ENCODE peak calls at places on chromosomes 6 and 20, in five cellular contexts. M, Z, V, I and P are unnamed samples.

GRCh38 chr6:113631616-113632015 is 225.5 kb upstream of the MARCKS start:
- DNase-seq in M (no peak), Z (no peak), V (no peak), I (no peak), P (no peak)

GRCh38 chr6:131290955-131291354 is 155.7 kb downstream of the AKAP7 start:
- DNase-seq in M (no peak), Z (no peak), V (no peak), I (no peak), P (peak)

GRCh38 chr6:75337805-75338204 is 53.2 kb upstream of the TMEM30A start:
- DNase-seq in M (no peak), Z (no peak), V (no peak), I (no peak), P (no peak)

GRCh38 chr6:36623547-36624459 is 29.6 kb downstream of the SRSF3 start:
- DNase-seq in M (peak), Z (peak), V (no peak), I (peak), P (peak)

GRCh38 chr20:9609892-9610502 is 95.6 kb downstream of the LAMP5 start:
- DNase-seq in M (peak), Z (peak), V (no peak), I (peak), P (no peak)

GRCh38 chr6:170553686-170554085 is 483 bp upstream of the TBP start:
- DNase-seq in M (no peak), Z (no peak), V (no peak), I (peak), P (no peak)

GRCh38 chr6:113856011-113856551 is 1.1 kb upstream of the MARCKS start:
- DNase-seq in M (peak), Z (no peak), V (no peak), I (peak), P (peak)

GRCh38 chr20:16437387-16437990 is 135.8 kb downstream of the KIF16B start:
- DNase-seq in M (no peak), Z (no peak), V (no peak), I (no peak), P (peak)

GRCh38 chr6:158665332-158665731 is 15.5 kb downstream of the SYTL3 start:
- DNase-seq in M (no peak), Z (no peak), V (no peak), I (no peak), P (no peak)

GRCh38 chr6:36296240-36296639 is 26.4 kb downstream of the PNPLA1 start:
- DNase-seq in M (no peak), Z (no peak), V (no peak), I (no peak), P (no peak)

GRCh38 chr6:108966236-108966635 is 118.0 kb downstream of the ARMC2 start:
- DNase-seq in M (no peak), Z (no peak), V (no peak), I (no peak), P (no peak)

DNA sequence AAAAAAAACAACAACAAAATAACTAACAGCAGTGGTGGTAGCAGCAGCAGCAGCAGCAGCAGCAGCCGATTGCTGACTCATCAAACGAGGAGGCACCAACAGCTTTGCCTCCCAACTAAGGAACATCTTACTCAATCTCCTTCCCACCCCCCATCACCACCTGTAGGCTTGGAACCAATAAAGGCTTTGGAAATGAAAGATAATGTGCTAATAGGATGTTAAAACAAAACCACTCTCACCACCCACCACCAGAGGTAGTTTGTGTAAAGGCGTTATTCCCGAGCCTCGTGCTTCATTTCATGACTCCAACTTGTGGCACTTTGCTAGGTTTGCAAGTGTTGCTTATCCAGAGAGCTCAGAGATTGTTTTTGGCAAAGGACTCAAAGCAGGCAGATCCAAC is 346.5 kb downstream of the CD83 start:
- DNase-seq in M (no peak), Z (no peak), V (no peak), I (no peak), P (peak)
- TF ChIP-seq CTCF in M (no peak), Z (peak), V (no peak), I (no peak), P (no peak)

DNA sequence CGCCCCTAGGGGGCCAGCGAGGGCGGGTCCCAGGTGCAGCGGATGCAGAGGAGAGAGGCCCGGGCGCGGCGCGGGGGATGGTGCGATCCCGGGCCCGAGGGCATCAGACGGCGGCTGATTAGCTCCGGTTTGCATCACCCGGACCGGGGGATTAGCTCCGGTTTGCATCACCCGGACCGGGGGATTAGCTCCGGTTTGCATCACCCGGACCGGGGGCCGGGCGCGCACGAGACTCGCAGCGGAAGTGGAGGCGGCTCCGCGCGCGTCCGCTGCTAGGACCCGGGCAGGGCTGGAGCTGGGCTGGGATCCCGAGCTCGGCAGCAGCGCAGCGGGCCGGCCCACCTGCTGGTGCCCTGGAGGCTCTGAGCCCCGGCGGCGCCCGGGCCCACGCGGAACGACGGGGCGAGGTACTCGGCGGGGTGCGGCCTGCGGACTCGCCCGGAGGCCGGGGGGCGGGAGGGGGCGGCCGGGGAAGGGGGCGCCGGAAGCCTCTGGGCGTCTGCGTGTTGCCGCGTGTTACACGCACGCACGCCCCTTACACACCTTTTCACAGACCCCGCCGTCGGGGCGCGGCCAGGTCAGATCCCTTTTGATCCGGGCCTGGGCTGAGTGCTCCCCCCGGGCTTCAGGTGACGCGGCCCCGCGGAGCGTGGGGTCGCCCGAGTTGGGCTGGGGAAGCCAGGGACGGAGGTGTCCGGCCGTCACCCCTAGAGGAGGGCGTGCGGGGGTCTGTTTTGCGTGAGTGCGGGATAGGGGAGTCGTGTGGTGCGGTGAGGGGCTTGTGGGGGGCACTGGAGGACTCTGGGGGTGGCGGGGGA is 412 bp downstream of the TRIB3 start:
- DNase-seq in M (peak), Z (no peak), V (peak), I (peak), P (peak)
- TF ChIP-seq CTCF in M (peak), Z (no peak), V (peak), I (peak), P (no peak)

DNA sequence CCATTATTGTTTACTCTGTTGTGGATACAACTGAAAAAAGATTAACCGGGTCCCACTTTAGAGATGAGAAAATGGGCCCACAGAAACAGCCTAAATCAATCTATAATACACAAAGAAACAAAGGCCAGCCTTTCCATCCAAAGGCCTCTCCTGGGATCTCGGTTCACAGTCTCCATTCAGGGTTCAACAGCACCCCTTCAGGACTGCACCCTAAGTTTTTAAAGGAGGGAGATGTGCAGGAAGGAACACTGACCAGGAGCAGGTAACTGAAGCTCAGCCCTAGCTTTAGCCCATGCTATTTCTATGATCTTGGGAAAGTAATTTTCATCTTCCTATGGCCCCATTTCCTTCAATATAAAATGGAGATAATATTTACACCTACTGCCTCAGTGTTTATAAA is 147.7 kb downstream of the BTBD9 start:
- DNase-seq in M (no peak), Z (no peak), V (no peak), I (no peak), P (no peak)
- TF ChIP-seq CTCF in M (no peak), Z (no peak), V (no peak), I (no peak), P (peak)

DNA sequence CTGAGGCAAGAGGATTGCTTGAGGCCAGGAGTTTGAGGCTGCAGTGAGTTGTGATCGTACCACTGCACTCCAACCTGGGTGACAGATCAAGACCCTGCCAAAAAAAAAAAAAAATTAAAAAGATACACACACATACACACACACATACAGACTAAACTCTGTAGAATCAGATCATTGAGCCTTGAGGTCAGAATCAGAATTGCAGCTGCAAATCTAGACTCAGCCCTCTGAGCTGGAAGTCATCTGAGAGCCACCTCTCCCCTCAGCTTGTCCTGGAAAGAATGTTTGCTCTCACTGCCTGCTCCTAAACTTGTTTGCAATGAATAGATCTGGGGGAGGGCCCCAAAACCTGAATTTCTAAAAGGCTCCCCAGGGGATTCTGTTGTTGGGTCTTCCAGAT is 41.4 kb upstream of the ANGPT4 start:
- DNase-seq in M (no peak), Z (no peak), V (no peak), I (peak), P (no peak)
- TF ChIP-seq CTCF in M (peak), Z (peak), V (no peak), I (peak), P (peak)